ENCODE peak calls at places on chromosomes 3 and 15, in six cellular contexts. C is PC-9, N is upper lobe of right lung, S is MM.1S, A is astrocyte of the spinal cord, H is PC-3. I is an unnamed sample.

GRCh38 chr3:45544024-45544718 is 50.4 kb upstream of the LIMD1 start:
- DNase-seq in H (no peak), A (no peak), S (no peak), N (no peak), C (no peak), I (no peak)

GRCh38 chr15:65233651-65234050 is 22.4 kb upstream of the CILP start:
- DNase-seq in H (no peak), A (no peak), C (no peak), S (no peak), N (no peak), I (no peak)

GRCh38 chr3:128317698-128318231 is 148.9 kb downstream of the DNAJB8 start:
- DNase-seq in S (no peak), C (no peak), N (peak; percentile 52), H (no peak), A (no peak), I (no peak)

GRCh38 chr3:13533823-13534435 is 15.0 kb upstream of the FBLN2 start:
- DNase-seq in H (no peak), C (peak; percentile 88), A (no peak), S (no peak), N (no peak), I (no peak)

GRCh38 chr3:184727357-184728060 is 15.6 kb upstream of the MAGEF1 start:
- DNase-seq in N (no peak), A (peak; percentile 63), H (peak; percentile 78), C (peak; percentile 82), S (peak; percentile 61), I (peak; percentile 34)

GRCh38 chr15:61829514-61829889 is 230.7 kb downstream of the VPS13C start:
- DNase-seq in H (no peak), C (no peak), S (no peak), N (no peak), A (no peak), I (no peak)

GRCh38 chr3:69200384-69201068 is 78.1 kb upstream of the LMOD3 start:
- DNase-seq in S (peak; percentile 34), C (peak; percentile 96), N (no peak), H (peak; percentile 83), A (peak; percentile 65), I (no peak)

GRCh38 chr3:134627831-134628230 is 23.0 kb downstream of the KY start:
- DNase-seq in N (no peak), C (peak; percentile 48), S (no peak), A (no peak), H (peak; percentile 44), I (peak; percentile 3)

GRCh38 chr3:177330771-177331170 is 133.5 kb upstream of the TBL1XR1 start:
- DNase-seq in C (no peak), S (no peak), N (no peak), H (no peak), A (no peak), I (no peak)

GRCh38 chr3:71859128-71859519 is 74.2 kb upstream of the PROK2 start:
- DNase-seq in S (peak; percentile 42), H (peak; percentile 68), A (no peak), N (no peak), C (no peak), I (no peak)

GRCh38 chr3:157133434-157134320 is 26.3 kb downstream of the CCNL1 start:
- DNase-seq in A (no peak), H (no peak), N (no peak), S (no peak), C (no peak), I (no peak)

GRCh38 chr3:13427662-13428603 is 7.8 kb upstream of the NUP210 start:
- DNase-seq in H (no peak), S (peak; percentile 86), A (no peak), N (no peak), C (no peak), I (no peak)

GRCh38 chr3:128548426-128549282 is 55.7 kb upstream of the GATA2 start:
- DNase-seq in C (no peak), H (no peak), S (no peak), N (peak; percentile 36), A (peak; percentile 23), I (no peak)

GRCh38 chr3:136750209-136750921 is 1.8 kb downstream of the STAG1 start:
- DNase-seq in S (peak; percentile 27), A (peak; percentile 35), C (no peak), N (no peak), H (peak; percentile 1), I (no peak)

GRCh38 chr3:194070634-194071409 is 65.1 kb upstream of the HES1 start:
- DNase-seq in A (peak; percentile 97), C (peak; percentile 92), H (peak; percentile 93), N (peak; percentile 92), S (peak; percentile 98), I (peak; percentile 63)

GRCh38 chr3:105827959-105828358 is 40.9 kb downstream of the CBLB start:
- DNase-seq in H (peak; percentile 84), A (peak; percentile 93), C (no peak), S (no peak), N (no peak), I (no peak)

GRCh38 chr3:113212155-113212844 is 943 bp downstream of the BOC start:
- DNase-seq in N (no peak), S (no peak), H (peak; percentile 23), A (peak; percentile 37), C (no peak), I (no peak)

GRCh38 chr3:27293954-27294353 is 75.2 kb downstream of the NEK10 start:
- DNase-seq in N (no peak), S (no peak), A (peak; percentile 54), H (peak; percentile 41), C (no peak), I (no peak)

GRCh38 chr3:129937717-129938116 is 36.8 kb upstream of the TRH start:
- DNase-seq in C (no peak), S (no peak), N (no peak), H (no peak), A (no peak), I (no peak)

GRCh38 chr15:66214236-66214635 is 39.3 kb downstream of the MEGF11 start:
- DNase-seq in S (no peak), C (no peak), H (no peak), A (no peak), N (peak; percentile 19), I (no peak)

GRCh38 chr15:65101418-65101890 is 13.5 kb downstream of the UBAP1L start:
- DNase-seq in S (peak; percentile 35), N (peak; percentile 83), H (peak; percentile 53), C (no peak), A (peak; percentile 45), I (peak; percentile 65)

GRCh38 chr3:81545572-81545971 is 215.9 kb downstream of the GBE1 start:
- DNase-seq in A (no peak), N (no peak), H (no peak), C (no peak), S (no peak), I (no peak)

GRCh38 chr3:169085827-169086226 is 577.7 kb downstream of the MECOM start:
- DNase-seq in N (no peak), S (no peak), C (peak; percentile 79), A (peak; percentile 91), H (peak; percentile 87), I (no peak)

GRCh38 chr3:171976526-171976925 is 62.9 kb upstream of the FNDC3B start:
- DNase-seq in A (peak; percentile 59), C (peak; percentile 1), H (peak; percentile 41), N (no peak), S (no peak), I (no peak)

GRCh38 chr15:63234479-63234878 is 42.9 kb upstream of the APH1B start:
- DNase-seq in H (peak; percentile 22), S (no peak), N (no peak), C (no peak), A (peak; percentile 76), I (no peak)

GRCh38 chr15:45714501-45715488 is 80.0 kb downstream of the SQOR start:
- DNase-seq in S (peak; percentile 69), H (peak; percentile 74), N (no peak), A (peak; percentile 53), C (no peak), I (peak; percentile 43)

GRCh38 chr3:187713504-187713903 is 11.1 kb upstream of the RTP2 start:
- DNase-seq in A (no peak), N (no peak), S (peak; percentile 77), H (peak; percentile 61), C (peak; percentile 44), I (no peak)

GRCh38 chr3:187719628-187720336 is 17.4 kb upstream of the RTP2 start:
- DNase-seq in S (no peak), C (no peak), H (no peak), A (no peak), N (no peak), I (no peak)

GRCh38 chr3:187717572-187717971 is 15.2 kb upstream of the RTP2 start:
- DNase-seq in H (no peak), S (no peak), N (no peak), A (no peak), C (no peak), I (no peak)

GRCh38 chr3:187718802-187719201 is 16.4 kb upstream of the RTP2 start:
- DNase-seq in H (no peak), C (no peak), N (no peak), A (no peak), S (no peak), I (no peak)

DNA sequence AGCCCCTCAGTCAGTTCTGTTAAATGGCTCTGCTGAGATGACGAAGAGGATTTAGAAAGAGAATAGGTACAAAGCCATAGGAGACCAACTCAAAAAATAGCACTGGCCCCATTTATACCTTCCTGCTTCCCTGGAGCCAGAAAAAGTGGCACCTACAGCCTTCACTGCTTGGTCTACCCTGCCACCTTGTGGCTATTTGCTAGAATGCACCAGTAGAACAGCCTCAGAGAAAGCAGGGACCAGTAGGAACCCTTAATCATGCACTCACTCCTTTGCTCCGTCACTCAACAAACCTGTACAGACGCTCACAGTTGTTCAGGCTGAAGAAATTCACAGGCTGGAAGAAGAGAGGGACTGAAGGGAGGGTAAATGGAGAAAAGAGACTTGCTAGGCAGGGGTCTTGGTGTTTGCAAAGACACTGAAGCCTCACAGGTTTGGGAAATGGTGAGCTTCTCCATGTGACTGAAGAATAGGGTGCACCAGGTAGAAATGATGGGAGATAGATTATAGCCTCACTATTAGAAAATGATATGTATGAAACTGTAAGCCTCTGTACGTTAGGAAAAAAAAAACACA is 12.1 kb upstream of the RTP2 start:
- DNase-seq in H (peak; percentile 92), A (peak; percentile 71), C (peak; percentile 74), N (no peak), S (peak; percentile 82), I (peak; percentile 69)
- TF ChIP-seq CTCF in H (peak; percentile 97), A (peak; percentile 91), C (peak; percentile 99), N (peak; percentile 95), S (peak; percentile 99), I (peak; percentile 91)

GRCh38 chr15:51692154-51692553 is 10.9 kb downstream of the SCG3 start:
- DNase-seq in A (no peak), S (no peak), H (no peak), C (no peak), N (no peak), I (no peak)

GRCh38 chr15:51687565-51687964 is 6.3 kb downstream of the SCG3 start:
- DNase-seq in S (no peak), C (peak; percentile 63), N (no peak), H (no peak), A (no peak), I (no peak)

GRCh38 chr15:51688863-51689262 is 7.6 kb downstream of the SCG3 start:
- DNase-seq in S (no peak), N (no peak), A (no peak), C (no peak), H (no peak), I (no peak)
- TF ChIP-seq CTCF in S (no peak), N (peak; percentile 9), A (peak; percentile 18), C (no peak), H (peak; percentile 25), I (no peak)

GRCh38 chr3:87307805-87308204 is 31.4 kb upstream of the POU1F1 start:
- DNase-seq in H (peak; percentile 59), C (no peak), N (no peak), S (no peak), A (no peak), I (no peak)
- TF ChIP-seq CTCF in H (peak; percentile 74), C (peak; percentile 34), N (peak; percentile 10), S (peak; percentile 29), A (peak; percentile 22), I (no peak)

GRCh38 chr3:39216176-39216790 is 23.9 kb upstream of the XIRP1 start:
- DNase-seq in S (peak; percentile 96), C (no peak), N (no peak), H (no peak), A (no peak), I (no peak)
- TF ChIP-seq CTCF in S (no peak), C (no peak), N (no peak), H (no peak), A (no peak), I (no peak)